ENCODE peak calls at places on chromosomes 13 and 19, in ten cellular contexts. B is PC-9; I is CD8-positive, alpha-beta T cell; U is bronchial epithelial cell; G is lower lobe of right lung; V is cardiac muscle cell; Y is GM06990; T is left lung; Z is NB4; R is epithelial cell of proximal tubule. N is an unnamed sample.

GRCh38 chr13:77865588-77865987 is 53.0 kb downstream of the EDNRB start:
- DNase-seq in B (no peak), I (no peak), U (no peak), G (no peak), V (no peak), Y (no peak), T (no peak), Z (no peak), R (no peak), N (no peak)

GRCh38 chr13:52832268-52832667 is 16.2 kb downstream of the PCDH8 start:
- DNase-seq in B (no peak), I (no peak), U (no peak), G (no peak), V (peak), Y (no peak), T (no peak), Z (no peak), R (no peak), N (no peak)

GRCh38 chr19:44576843-44577565 is 36.4 kb upstream of the IGSF23 start:
- DNase-seq in B (peak), I (no peak), U (peak), G (peak), V (peak), Y (no peak), T (no peak), Z (peak), R (no peak), N (peak)

GRCh38 chr13:30409911-30410704 is 12.2 kb upstream of the UBE2L5 start:
- DNase-seq in B (no peak), I (no peak), U (peak), G (no peak), V (no peak), Y (no peak), T (no peak), Z (no peak), R (no peak), N (no peak)

GRCh38 chr19:54523403-54523802 is 20.8 kb downstream of the LAIR2 start:
- DNase-seq in B (no peak), I (no peak), U (peak), G (no peak), V (no peak), Y (peak), T (no peak), Z (peak), R (no peak), N (peak)

GRCh38 chr19:2952953-2953481 is 8.2 kb upstream of the ZNF77 start:
- DNase-seq in B (peak), I (no peak), U (peak), G (peak), V (no peak), Y (peak), T (peak), Z (no peak), R (no peak), N (peak)

GRCh38 chr19:16417660-16418596 is 53.8 kb downstream of the EPS15L1 start:
- DNase-seq in B (peak), I (peak), U (peak), G (peak), V (peak), Y (peak), T (no peak), Z (peak), R (no peak), N (peak)

GRCh38 chr19:28396259-28396940 is 816.6 kb downstream of the UQCRFS1 start:
- DNase-seq in B (no peak), I (no peak), U (no peak), G (no peak), V (peak), Y (no peak), T (no peak), Z (no peak), R (no peak), N (no peak)

GRCh38 chr13:44088911-44089851 is 209.5 kb downstream of the LACC1 start:
- DNase-seq in B (no peak), I (no peak), U (no peak), G (no peak), V (no peak), Y (peak), T (no peak), Z (peak), R (no peak), N (peak)

GRCh38 chr13:59318320-59318930 is 845.3 kb downstream of the DIAPH3 start:
- DNase-seq in B (peak), I (peak), U (peak), G (no peak), V (peak), Y (no peak), T (peak), Z (peak), R (no peak), N (peak)

GRCh38 chr13:33263976-33264619 is 21.5 kb downstream of the STARD13 start:
- DNase-seq in B (no peak), I (no peak), U (no peak), G (no peak), V (no peak), Y (no peak), T (no peak), Z (no peak), R (peak), N (no peak)

GRCh38 chr13:33262554-33262953 is 23.0 kb downstream of the STARD13 start:
- DNase-seq in B (no peak), I (no peak), U (no peak), G (no peak), V (no peak), Y (no peak), T (no peak), Z (no peak), R (no peak), N (no peak)

GRCh38 chr13:33262069-33262487 is 23.5 kb downstream of the STARD13 start:
- DNase-seq in B (peak), I (no peak), U (peak), G (no peak), V (no peak), Y (no peak), T (no peak), Z (no peak), R (no peak), N (peak)

GRCh38 chr13:33263484-33263883 is 22.1 kb downstream of the STARD13 start:
- DNase-seq in B (peak), I (no peak), U (no peak), G (no peak), V (no peak), Y (no peak), T (no peak), Z (no peak), R (no peak), N (no peak)

DNA sequence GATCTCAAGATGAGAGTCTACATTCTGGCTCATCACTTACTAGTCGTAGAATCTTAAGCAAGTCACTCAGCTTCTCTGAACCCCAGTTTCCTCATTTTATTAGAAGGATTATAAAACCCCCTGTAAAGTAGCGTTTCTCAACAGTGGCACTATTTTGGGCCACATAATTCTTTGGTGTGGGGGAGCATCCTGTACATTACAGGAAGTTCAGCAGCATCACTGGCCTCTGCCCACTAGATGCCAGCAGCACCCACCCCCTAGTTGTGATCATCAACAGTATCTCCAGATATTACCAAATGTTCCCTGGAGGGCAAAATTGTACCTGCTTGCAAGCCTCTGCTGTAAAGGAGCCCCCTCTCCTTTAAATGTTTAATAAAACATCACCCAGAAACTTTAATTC is 22.6 kb downstream of the STARD13 start:
- DNase-seq in B (no peak), I (no peak), U (no peak), G (no peak), V (no peak), Y (no peak), T (no peak), Z (peak), R (no peak), N (peak)
- H3K4me3 ChIP-seq in B (no peak), I (no peak), U (no peak), G (no peak), V (no peak), Y (no peak), T (no peak), Z (no peak), R (no peak), N (no peak)

DNA sequence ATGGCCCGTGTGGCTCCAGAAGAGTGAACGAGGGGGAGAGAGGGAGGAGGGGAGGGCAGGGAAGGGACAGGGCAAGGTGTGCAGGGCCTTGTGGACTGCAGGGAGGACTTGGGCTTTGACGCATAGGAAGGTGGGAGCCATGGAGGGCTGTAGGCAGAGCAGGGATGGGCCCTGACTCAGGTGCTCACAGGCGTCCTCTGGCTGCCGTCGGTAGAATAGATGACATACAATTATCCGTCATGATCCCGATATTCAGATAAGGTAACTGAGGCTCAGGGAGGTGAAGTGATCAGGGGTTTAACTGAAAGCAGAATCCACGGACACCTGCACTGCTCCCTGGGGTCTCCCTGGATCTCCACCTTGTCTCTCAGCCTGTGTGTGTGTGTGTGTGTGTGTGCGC is 3.4 kb downstream of the C3 start:
- DNase-seq in B (no peak), I (no peak), U (no peak), G (no peak), V (no peak), Y (no peak), T (no peak), Z (no peak), R (no peak), N (no peak)
- TF ChIP-seq CTCF in B (no peak), I (no peak), U (peak), G (no peak), V (peak), Y (no peak), T (no peak), Z (no peak), R (peak), N (peak)

GRCh38 chr19:20269461-20269860 is 102.4 kb downstream of the ZNF486 start:
- DNase-seq in B (no peak), I (no peak), U (no peak), G (no peak), V (no peak), Y (no peak), T (no peak), Z (no peak), R (no peak), N (no peak)
- H3K4me3 ChIP-seq in B (no peak), I (no peak), U (no peak), G (peak), V (no peak), Y (no peak), T (no peak), Z (no peak), R (no peak), N (no peak)

GRCh38 chr19:38653028-38653571 is 5.7 kb downstream of the ACTN4 start:
- DNase-seq in B (no peak), I (no peak), U (peak), G (no peak), V (no peak), Y (no peak), T (no peak), Z (no peak), R (no peak), N (no peak)

GRCh38 chr19:38648789-38649304 is 1.4 kb downstream of the ACTN4 start:
- DNase-seq in B (no peak), I (no peak), U (no peak), G (no peak), V (no peak), Y (no peak), T (no peak), Z (no peak), R (no peak), N (no peak)

GRCh38 chr19:38650180-38650775 is 2.8 kb downstream of the ACTN4 start:
- DNase-seq in B (no peak), I (no peak), U (peak), G (no peak), V (no peak), Y (no peak), T (no peak), Z (no peak), R (no peak), N (peak)

GRCh38 chr19:38649305-38650179 is 2.1 kb downstream of the ACTN4 start:
- DNase-seq in B (peak), I (no peak), U (peak), G (peak), V (no peak), Y (no peak), T (peak), Z (no peak), R (no peak), N (no peak)

GRCh38 chr19:38650911-38651584 is 3.6 kb downstream of the ACTN4 start:
- DNase-seq in B (no peak), I (no peak), U (peak), G (no peak), V (no peak), Y (no peak), T (no peak), Z (peak), R (no peak), N (no peak)
- TF ChIP-seq CTCF in B (no peak), I (no peak), U (no peak), G (no peak), V (no peak), Y (no peak), T (no peak), Z (no peak), R (no peak), N (no peak)

DNA sequence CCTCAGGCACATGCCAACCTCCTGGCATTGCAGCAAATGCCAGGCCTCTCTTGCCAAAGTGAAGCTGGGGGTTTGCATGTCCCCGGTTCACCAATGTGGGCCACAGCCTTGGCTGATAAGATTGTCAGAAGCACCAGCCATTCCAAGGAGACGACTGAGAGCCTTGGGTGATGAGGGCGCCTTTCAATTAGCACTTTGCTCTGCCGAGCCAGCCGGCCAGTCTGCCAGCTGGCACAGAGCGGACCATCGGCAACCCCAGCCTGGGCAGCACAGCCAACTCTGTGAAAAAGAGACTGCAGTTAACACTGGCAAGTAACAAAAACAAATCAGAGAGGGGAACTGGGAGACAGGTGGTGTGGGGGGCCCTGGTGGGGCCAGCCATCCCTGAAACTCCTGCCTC is 67.3 kb downstream of the EFNB2 start:
- DNase-seq in B (no peak), I (no peak), U (no peak), G (no peak), V (no peak), Y (no peak), T (no peak), Z (no peak), R (no peak), N (no peak)
- H3K4me3 ChIP-seq in B (no peak), I (no peak), U (no peak), G (no peak), V (no peak), Y (no peak), T (no peak), Z (no peak), R (no peak), N (no peak)

GRCh38 chr19:1308718-1309117 is 23.0 kb downstream of the EFNA2 start:
- DNase-seq in B (no peak), I (no peak), U (no peak), G (no peak), V (no peak), Y (no peak), T (no peak), Z (no peak), R (no peak), N (no peak)
- TF ChIP-seq CTCF in B (no peak), I (no peak), U (no peak), G (no peak), V (no peak), Y (no peak), T (no peak), Z (no peak), R (no peak), N (no peak)

N was measured in GM12865.